ENCODE peak calls at places on chromosomes 16 and 17, in six cellular contexts. U, Q, B, L, A and C are unnamed samples.

GRCh38 chr17:41974031-41974430 is 7.4 kb downstream of the CNP start:
- DNase-seq in U (no peak), Q (no peak), B (no peak), L (no peak), A (no peak), C (no peak)

GRCh38 chr16:85061566-85061965 is 34.0 kb downstream of the KIAA0513 start:
- DNase-seq in U (no peak), Q (peak), B (peak), L (peak), A (no peak), C (peak)

GRCh38 chr17:35705705-35706104 is 25.7 kb upstream of the RASL10B start:
- DNase-seq in U (no peak), Q (no peak), B (no peak), L (no peak), A (no peak), C (no peak)

GRCh38 chr17:37292429-37293139 is 83.2 kb upstream of the C17orf78 start:
- DNase-seq in U (no peak), Q (no peak), B (no peak), L (no peak), A (no peak), C (no peak)

GRCh38 chr17:19656336-19656735 is 7.8 kb downstream of the ALDH3A2 start:
- DNase-seq in U (no peak), Q (no peak), B (no peak), L (no peak), A (no peak), C (no peak)

GRCh38 chr16:58500329-58501241 is 642 bp downstream of the NDRG4 start:
- DNase-seq in U (no peak), Q (no peak), B (peak), L (no peak), A (no peak), C (no peak)

GRCh38 chr17:17609121-17609520 is 17.6 kb upstream of the PEMT start:
- DNase-seq in U (no peak), Q (no peak), B (no peak), L (no peak), A (no peak), C (no peak)

GRCh38 chr17:58702045-58702476 is 9.7 kb downstream of the RAD51C start:
- DNase-seq in U (no peak), Q (no peak), B (no peak), L (no peak), A (no peak), C (no peak)

GRCh38 chr16:24955975-24956731 is 59.0 kb downstream of the ARHGAP17 start:
- DNase-seq in U (no peak), Q (no peak), B (no peak), L (no peak), A (no peak), C (no peak)

GRCh38 chr17:74296548-74296936 is 22.5 kb downstream of the DNAI2 start:
- DNase-seq in U (peak), Q (peak), B (peak), L (peak), A (no peak), C (no peak)

DNA sequence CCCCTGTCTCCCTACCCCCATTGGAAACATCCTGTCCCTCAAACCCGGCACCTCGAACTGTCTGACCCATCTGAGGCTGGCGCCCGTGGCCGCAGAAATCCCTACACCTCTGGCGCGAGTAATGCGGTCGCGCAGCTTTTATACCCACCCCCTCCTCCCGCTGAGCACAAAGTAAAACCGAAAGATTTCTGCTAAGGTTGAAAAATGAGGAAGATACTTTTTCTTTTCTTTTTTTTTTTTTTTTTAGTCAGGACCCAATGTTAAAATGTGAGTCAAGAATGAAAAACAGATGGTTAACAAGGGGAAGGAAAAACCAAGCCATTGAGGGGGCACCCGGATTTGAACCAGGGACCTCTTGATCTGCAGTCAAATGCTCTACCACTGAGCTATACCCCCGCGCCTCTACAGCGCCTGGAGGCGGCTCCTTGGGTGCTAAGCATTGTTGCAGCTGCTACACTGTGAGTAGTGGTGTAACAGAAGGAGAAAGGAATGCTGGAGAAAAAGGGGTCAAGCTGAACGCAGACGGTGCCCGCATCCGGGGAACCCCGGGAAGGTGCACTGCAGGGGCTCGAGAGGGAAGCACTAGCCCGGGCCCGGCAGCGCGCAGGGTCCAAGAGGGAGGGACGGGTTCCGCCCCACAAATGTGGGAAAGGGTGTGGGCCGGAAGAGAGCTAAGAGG is 751 bp upstream of the LASP1 start:
- DNase-seq in U (no peak), Q (peak), B (peak), L (peak), A (peak), C (peak)
- TF ChIP-seq POLR2A in U (peak), Q (peak), B (no peak), L (no peak), A (peak), C (peak)

DNA sequence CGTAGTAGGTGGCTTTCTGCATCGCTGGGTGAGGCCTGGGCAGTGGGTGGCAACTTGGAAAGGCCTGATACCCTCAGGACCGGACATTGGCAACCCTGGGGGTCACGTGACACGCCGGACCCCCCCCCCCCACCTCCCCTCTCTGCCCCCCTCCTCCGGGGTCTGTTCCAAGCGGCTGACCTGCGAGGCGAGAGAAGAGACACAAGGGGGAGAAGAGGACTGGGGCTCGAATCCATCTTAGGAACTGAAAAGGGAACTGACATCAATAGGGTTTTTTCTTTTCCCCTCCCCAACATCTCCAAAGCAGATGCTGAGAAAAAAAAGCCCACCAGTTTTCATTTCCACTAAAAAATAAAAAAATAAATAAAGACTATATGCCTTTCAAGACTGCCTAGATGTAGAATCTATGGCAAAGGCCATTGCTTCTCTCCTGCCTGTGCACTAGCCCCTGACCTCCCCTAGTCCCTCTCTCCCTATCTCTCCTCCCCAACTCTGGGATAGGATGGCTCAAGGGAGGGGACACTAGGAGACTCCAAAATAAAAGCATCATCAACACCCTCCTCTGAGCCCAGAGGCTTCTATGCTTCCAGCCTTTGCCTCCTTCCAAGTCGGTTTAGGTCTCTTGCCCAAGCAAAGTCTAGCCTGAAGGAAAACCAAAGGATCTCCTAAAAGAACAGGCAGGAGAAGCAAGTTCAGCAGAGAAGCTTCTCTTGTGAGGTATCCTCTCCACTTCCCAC is 7.7 kb upstream of the HOXB2 start:
- DNase-seq in U (no peak), Q (no peak), B (peak), L (no peak), A (no peak), C (no peak)
- TF ChIP-seq POLR2A in U (no peak), Q (peak), B (peak), L (no peak), A (peak), C (no peak)

DNA sequence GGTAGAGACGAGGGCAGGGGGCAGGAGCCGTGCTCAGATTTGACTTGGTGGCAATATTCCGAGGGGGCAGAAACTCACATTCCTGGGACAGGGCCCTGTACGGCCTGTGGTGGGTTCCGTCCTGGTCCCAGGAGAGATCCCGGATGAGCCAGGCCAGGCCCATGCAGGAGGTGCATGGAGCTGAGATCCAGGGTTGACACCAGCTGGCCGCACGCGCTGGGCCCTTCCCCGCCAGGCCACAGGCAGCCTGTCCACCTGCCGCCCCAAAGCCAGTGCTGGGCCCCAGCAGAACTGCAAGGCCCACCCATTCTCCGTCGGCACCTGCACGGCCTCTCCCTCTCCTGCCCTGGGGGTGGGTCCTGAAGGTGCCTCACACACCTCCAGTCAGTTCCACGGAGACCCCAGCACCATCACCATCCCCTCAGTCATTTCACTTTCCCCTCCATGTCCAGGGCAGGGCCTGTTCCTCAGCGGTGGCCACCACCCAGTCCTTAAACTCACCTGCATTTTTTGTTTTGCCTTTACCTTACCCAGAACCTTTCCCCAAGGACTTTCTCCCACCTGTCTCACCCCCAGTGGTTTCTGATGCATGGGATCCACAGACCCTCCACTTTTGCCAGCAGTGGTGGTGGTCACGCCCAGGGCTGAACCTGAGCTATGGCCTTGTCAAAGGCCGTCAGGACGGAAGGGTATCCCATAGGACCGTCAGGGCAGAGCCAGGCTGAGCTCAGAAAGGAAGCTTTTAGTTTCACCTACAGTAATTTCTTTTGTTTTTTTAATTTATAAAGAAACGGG is 25.1 kb upstream of the CDH15 start:
- DNase-seq in U (no peak), Q (no peak), B (no peak), L (no peak), A (no peak), C (no peak)
- TF ChIP-seq POLR2A in U (no peak), Q (no peak), B (no peak), L (no peak), A (no peak), C (no peak)

DNA sequence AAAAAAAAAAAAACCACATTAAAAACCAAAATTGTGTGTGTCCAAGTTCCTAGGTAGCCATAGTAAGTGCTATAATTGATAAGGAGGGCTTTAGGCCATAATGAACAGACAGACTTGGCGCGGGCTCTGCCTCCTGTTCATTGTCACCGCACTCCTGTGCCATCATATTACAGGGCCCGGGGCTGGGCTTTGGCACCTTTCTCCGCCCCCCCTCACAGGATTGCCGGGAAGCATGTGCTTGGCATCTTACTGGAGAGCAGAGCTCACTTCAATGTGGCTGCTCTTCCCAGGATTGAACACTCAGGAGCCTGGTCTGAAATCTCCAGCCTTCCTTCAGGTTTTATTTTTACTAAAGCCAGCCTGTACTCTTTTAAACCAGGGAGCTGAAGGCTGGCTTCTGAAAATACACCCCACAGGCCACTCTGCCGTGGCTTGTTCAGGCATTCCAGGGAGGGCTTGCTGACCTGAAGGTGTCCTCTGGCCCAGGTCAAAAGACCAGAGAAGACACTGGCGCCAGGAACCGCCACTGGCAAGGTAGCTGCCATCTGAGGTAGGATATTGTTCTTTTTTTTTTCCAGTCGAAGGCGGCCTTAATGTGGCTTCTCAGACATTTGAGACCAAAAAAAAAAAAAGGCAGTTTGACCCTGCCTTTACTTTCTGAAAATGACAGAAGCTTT is 39.3 kb downstream of the DHRS7B start:
- DNase-seq in U (no peak), Q (no peak), B (peak), L (no peak), A (no peak), C (no peak)
- TF ChIP-seq POLR2A in U (no peak), Q (no peak), B (no peak), L (no peak), A (no peak), C (no peak)

DNA sequence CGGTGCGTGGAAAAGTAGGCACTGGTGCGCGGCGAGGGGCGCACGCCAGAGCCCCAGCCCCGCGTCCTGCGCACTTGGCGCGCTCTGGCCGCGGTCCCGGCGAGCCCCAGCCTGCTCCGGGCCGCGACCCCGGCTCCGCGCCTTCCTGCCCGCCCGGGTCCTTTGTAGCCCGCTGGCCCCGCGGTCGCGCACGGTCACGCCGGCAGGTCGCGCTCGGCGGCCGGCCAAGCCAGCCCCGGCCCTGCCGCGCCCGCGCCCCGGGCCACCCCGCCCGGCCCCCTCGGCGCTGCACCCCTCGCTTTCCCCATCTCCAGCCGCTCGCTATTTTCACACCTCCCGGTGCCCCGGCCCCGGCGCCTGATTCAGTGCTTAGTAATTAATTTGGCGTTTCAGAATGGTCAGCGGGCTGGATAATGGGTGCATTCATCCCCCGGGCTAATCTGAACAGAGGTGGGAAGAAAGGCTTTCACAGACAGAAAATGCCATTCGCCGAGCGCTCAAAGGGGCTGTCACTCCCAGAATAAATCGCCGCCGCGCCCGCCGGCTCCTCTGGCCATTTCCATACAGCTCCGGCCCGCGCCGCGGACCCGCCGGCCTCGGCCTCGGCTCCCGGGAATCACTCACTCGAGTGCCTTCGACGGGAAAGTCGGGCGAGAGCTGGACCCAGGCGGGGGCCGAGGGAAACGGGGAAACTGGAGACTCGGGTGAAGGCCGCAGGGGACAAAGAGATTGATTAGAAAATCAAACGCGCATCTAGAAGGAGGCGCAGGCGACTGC is 17.8 kb upstream of the NTN1 start:
- DNase-seq in U (no peak), Q (no peak), B (no peak), L (no peak), A (no peak), C (no peak)
- TF ChIP-seq POLR2A in U (no peak), Q (no peak), B (no peak), L (no peak), A (no peak), C (no peak)

GRCh38 chr16:72905581-72905980 is 142.3 kb downstream of the ZFHX3 start:
- DNase-seq in U (peak), Q (no peak), B (no peak), L (no peak), A (no peak), C (no peak)
- TF ChIP-seq POLR2A in U (no peak), Q (no peak), B (no peak), L (no peak), A (no peak), C (no peak)

GRCh38 chr17:46024590-46024989 is 25.5 kb downstream of the STH start:
- DNase-seq in U (no peak), Q (no peak), B (peak), L (no peak), A (no peak), C (no peak)

GRCh38 chr17:46026815-46027125 is 27.7 kb downstream of the STH start:
- DNase-seq in U (no peak), Q (no peak), B (no peak), L (no peak), A (no peak), C (no peak)

GRCh38 chr17:46026045-46026814 is 27.2 kb downstream of the STH start:
- DNase-seq in U (no peak), Q (peak), B (no peak), L (peak), A (no peak), C (no peak)

GRCh38 chr17:46025060-46025459 is 26.0 kb downstream of the STH start:
- DNase-seq in U (no peak), Q (no peak), B (no peak), L (no peak), A (no peak), C (no peak)

GRCh38 chr17:46025510-46025909 is 26.5 kb downstream of the STH start:
- DNase-seq in U (no peak), Q (no peak), B (no peak), L (no peak), A (no peak), C (no peak)
- TF ChIP-seq POLR2A in U (no peak), Q (no peak), B (no peak), L (no peak), A (no peak), C (no peak)

GRCh38 chr17:5899496-5900195 is 170.5 kb upstream of the WSCD1 start:
- DNase-seq in U (no peak), Q (no peak), B (no peak), L (no peak), A (no peak), C (no peak)

GRCh38 chr17:5896215-5896614 is 174.0 kb upstream of the WSCD1 start:
- DNase-seq in U (no peak), Q (no peak), B (no peak), L (no peak), A (no peak), C (no peak)

GRCh38 chr17:5893741-5894140 is 176.4 kb upstream of the WSCD1 start:
- DNase-seq in U (no peak), Q (no peak), B (no peak), L (no peak), A (no peak), C (no peak)

GRCh38 chr17:5898406-5898805 is 171.8 kb upstream of the WSCD1 start:
- DNase-seq in U (no peak), Q (no peak), B (no peak), L (no peak), A (no peak), C (no peak)

GRCh38 chr17:5897320-5897911 is 172.8 kb upstream of the WSCD1 start:
- DNase-seq in U (no peak), Q (no peak), B (no peak), L (no peak), A (no peak), C (no peak)
- TF ChIP-seq POLR2A in U (no peak), Q (no peak), B (no peak), L (no peak), A (no peak), C (no peak)

DNA sequence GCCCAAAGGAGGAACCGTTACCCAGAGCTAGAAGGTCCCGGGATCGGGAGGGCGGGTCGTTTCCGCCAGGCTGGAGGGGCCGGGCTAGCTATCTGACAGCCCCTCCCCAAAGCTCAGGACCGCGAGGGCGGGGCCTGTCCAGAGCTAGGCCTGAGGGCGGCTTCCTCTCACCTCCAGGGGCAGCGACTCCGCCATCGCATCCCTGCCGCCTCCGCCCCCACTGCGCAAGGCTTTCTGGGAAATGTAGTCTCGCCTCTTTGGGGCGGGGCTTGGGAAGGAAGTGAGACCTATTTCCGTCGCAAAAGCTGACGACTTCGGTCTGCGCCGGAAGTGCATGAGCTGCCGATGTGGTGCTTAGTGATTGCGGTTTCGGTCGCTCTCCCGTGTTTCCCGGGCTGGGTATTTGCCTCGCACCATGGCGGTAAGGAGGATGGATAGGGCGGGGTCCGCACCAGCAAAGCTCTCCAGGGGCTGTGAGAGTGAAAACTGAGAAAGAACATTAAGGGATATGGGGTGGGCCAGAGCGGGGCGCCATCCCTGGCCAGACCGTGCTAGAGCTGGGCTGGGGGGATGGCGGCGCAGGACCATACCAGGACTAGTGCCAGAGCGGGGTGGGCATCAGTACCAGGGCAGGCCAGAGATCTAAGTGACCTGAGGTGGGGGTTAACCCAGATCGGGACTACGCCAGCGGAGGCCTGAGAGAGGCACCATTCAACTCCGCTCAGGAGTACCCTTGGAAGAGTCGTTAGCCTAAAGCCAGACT is at the start of gene TMEM208:
- DNase-seq in U (peak), Q (peak), B (peak), L (peak), A (peak), C (peak)
- TF ChIP-seq POLR2A in U (peak), Q (peak), B (peak), L (no peak), A (peak), C (peak)